ENCODE peak calls at places on chromosomes 16 and 17, in seven cellular contexts. One of them, this sample, is unnamed.

GRCh38 chr16:17339764-17340541 is 130.8 kb downstream of the XYLT1 start:
- DNase-seq in psoas muscle: no peak
- DNase-seq in naive thymus-derived CD4-positive, alpha-beta T cell: no peak
- DNase-seq in PC-3: no peak
- DNase-seq in lower lobe of right lung: no peak
- DNase-seq in K562: no peak
- DNase-seq in left lung: no peak
- DNase-seq in this sample: no peak

GRCh38 chr16:23754594-23755483 is at the start of gene CHP2:
- DNase-seq in left lung: peak; percentile 73
- DNase-seq in naive thymus-derived CD4-positive, alpha-beta T cell: no peak
- DNase-seq in PC-3: no peak
- DNase-seq in lower lobe of right lung: peak; percentile 46
- DNase-seq in psoas muscle: peak; percentile 21
- DNase-seq in K562: peak; percentile 80
- DNase-seq in this sample: peak; percentile 37

GRCh38 chr17:27663862-27664605 is 33.0 kb downstream of the LGALS9 start:
- DNase-seq in naive thymus-derived CD4-positive, alpha-beta T cell: no peak
- DNase-seq in psoas muscle: no peak
- DNase-seq in lower lobe of right lung: no peak
- DNase-seq in K562: no peak
- DNase-seq in left lung: no peak
- DNase-seq in PC-3: no peak
- DNase-seq in this sample: no peak

GRCh38 chr17:14351493-14351892 is 50.6 kb downstream of the HS3ST3B1 start:
- DNase-seq in naive thymus-derived CD4-positive, alpha-beta T cell: no peak
- DNase-seq in left lung: no peak
- DNase-seq in K562: no peak
- DNase-seq in lower lobe of right lung: no peak
- DNase-seq in psoas muscle: no peak
- DNase-seq in PC-3: no peak
- DNase-seq in this sample: no peak

GRCh38 chr16:72125635-72126428 is 32.2 kb downstream of the DHX38 start:
- DNase-seq in left lung: no peak
- DNase-seq in psoas muscle: no peak
- DNase-seq in PC-3: no peak
- DNase-seq in lower lobe of right lung: no peak
- DNase-seq in K562: peak; percentile 25
- DNase-seq in naive thymus-derived CD4-positive, alpha-beta T cell: no peak
- DNase-seq in this sample: no peak

GRCh38 chr17:61253293-61253801 is 146.3 kb upstream of the TBX2 start:
- DNase-seq in lower lobe of right lung: no peak
- DNase-seq in psoas muscle: peak; percentile 57
- DNase-seq in K562: no peak
- DNase-seq in left lung: no peak
- DNase-seq in PC-3: no peak
- DNase-seq in naive thymus-derived CD4-positive, alpha-beta T cell: no peak
- DNase-seq in this sample: no peak

GRCh38 chr16:27293343-27293742 is 20.4 kb upstream of the IL4R start:
- DNase-seq in PC-3: no peak
- DNase-seq in naive thymus-derived CD4-positive, alpha-beta T cell: no peak
- DNase-seq in K562: no peak
- DNase-seq in left lung: no peak
- DNase-seq in lower lobe of right lung: no peak
- DNase-seq in psoas muscle: no peak
- DNase-seq in this sample: no peak

GRCh38 chr17:59105852-59106462 is 723 bp downstream of the TRIM37 start:
- DNase-seq in lower lobe of right lung: peak; percentile 80
- DNase-seq in left lung: peak; percentile 90
- DNase-seq in psoas muscle: peak; percentile 64
- DNase-seq in naive thymus-derived CD4-positive, alpha-beta T cell: peak; percentile 68
- DNase-seq in PC-3: peak; percentile 72
- DNase-seq in K562: peak; percentile 45
- DNase-seq in this sample: peak; percentile 52

GRCh38 chr16:51326131-51326856 is 175.2 kb upstream of the SALL1 start:
- DNase-seq in lower lobe of right lung: no peak
- DNase-seq in psoas muscle: no peak
- DNase-seq in K562: peak; percentile 15
- DNase-seq in PC-3: no peak
- DNase-seq in left lung: no peak
- DNase-seq in naive thymus-derived CD4-positive, alpha-beta T cell: no peak
- DNase-seq in this sample: no peak

GRCh38 chr16:10992112-10992511 is 47.7 kb downstream of the CLEC16A start:
- DNase-seq in psoas muscle: no peak
- DNase-seq in left lung: no peak
- DNase-seq in lower lobe of right lung: no peak
- DNase-seq in PC-3: no peak
- DNase-seq in naive thymus-derived CD4-positive, alpha-beta T cell: no peak
- DNase-seq in K562: no peak
- DNase-seq in this sample: no peak

GRCh38 chr17:27919120-27919519 is 26.0 kb upstream of the LYRM9 start:
- DNase-seq in psoas muscle: no peak
- DNase-seq in lower lobe of right lung: no peak
- DNase-seq in left lung: no peak
- DNase-seq in naive thymus-derived CD4-positive, alpha-beta T cell: no peak
- DNase-seq in PC-3: no peak
- DNase-seq in K562: no peak
- DNase-seq in this sample: no peak

GRCh38 chr17:77798481-77798880 is 160.0 kb upstream of the TNRC6C start:
- DNase-seq in psoas muscle: no peak
- DNase-seq in left lung: no peak
- DNase-seq in PC-3: no peak
- DNase-seq in naive thymus-derived CD4-positive, alpha-beta T cell: no peak
- DNase-seq in K562: no peak
- DNase-seq in lower lobe of right lung: peak; percentile 28
- DNase-seq in this sample: no peak

GRCh38 chr16:53958481-53958880 is 254.5 kb downstream of the FTO start:
- DNase-seq in K562: no peak
- DNase-seq in psoas muscle: no peak
- DNase-seq in lower lobe of right lung: no peak
- DNase-seq in PC-3: no peak
- DNase-seq in naive thymus-derived CD4-positive, alpha-beta T cell: no peak
- DNase-seq in left lung: no peak
- DNase-seq in this sample: no peak

GRCh38 chr16:2388139-2388874 is 40.9 kb upstream of the CCNF start:
- DNase-seq in K562: no peak
- DNase-seq in lower lobe of right lung: no peak
- DNase-seq in PC-3: no peak
- DNase-seq in naive thymus-derived CD4-positive, alpha-beta T cell: no peak
- DNase-seq in psoas muscle: no peak
- DNase-seq in left lung: no peak
- DNase-seq in this sample: peak; percentile 9

GRCh38 chr16:53476867-53477266 is 26.1 kb downstream of the AKTIP start:
- DNase-seq in PC-3: no peak
- DNase-seq in left lung: no peak
- DNase-seq in K562: no peak
- DNase-seq in naive thymus-derived CD4-positive, alpha-beta T cell: no peak
- DNase-seq in lower lobe of right lung: no peak
- DNase-seq in psoas muscle: no peak
- DNase-seq in this sample: no peak

GRCh38 chr16:70529051-70529777 is 5.6 kb downstream of the SF3B3 start:
- DNase-seq in naive thymus-derived CD4-positive, alpha-beta T cell: no peak
- DNase-seq in lower lobe of right lung: no peak
- DNase-seq in psoas muscle: no peak
- DNase-seq in K562: peak; percentile 27
- DNase-seq in left lung: no peak
- DNase-seq in PC-3: peak; percentile 66
- DNase-seq in this sample: no peak

DNA sequence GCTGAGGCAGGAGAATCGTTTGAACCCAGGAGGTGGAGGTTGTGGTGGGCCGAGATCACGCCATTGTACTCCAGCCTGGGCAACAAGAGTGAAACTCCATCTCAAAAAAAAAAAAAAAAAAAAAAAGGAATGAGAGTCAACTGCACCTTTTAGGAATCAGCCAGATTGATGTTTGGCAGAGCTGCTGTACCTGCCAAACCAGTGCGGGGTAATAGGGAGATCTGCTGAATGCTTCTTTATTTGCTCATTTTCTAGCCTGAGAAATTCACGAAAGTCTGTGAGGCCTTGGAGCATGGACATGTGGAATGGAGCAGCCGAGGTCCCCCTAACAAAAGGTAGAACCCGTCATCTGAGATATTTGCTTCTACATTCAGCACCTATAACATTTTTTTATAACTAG is 18.4 kb downstream of the OGFOD1 start:
- DNase-seq in psoas muscle: no peak
- DNase-seq in left lung: no peak
- DNase-seq in lower lobe of right lung: no peak
- DNase-seq in naive thymus-derived CD4-positive, alpha-beta T cell: no peak
- DNase-seq in PC-3: peak; percentile 37
- DNase-seq in K562: no peak
- DNase-seq in this sample: no peak
- H3K36me3 ChIP-seq in psoas muscle: peaks cover 41% of the 10 kb centered on the region
- H3K36me3 ChIP-seq in left lung: peaks cover 100% of the 10 kb centered on the region
- H3K36me3 ChIP-seq in lower lobe of right lung: peaks cover 99% of the 10 kb centered on the region
- H3K36me3 ChIP-seq in naive thymus-derived CD4-positive, alpha-beta T cell: peaks cover 22% of the 10 kb centered on the region
- H3K36me3 ChIP-seq in PC-3: peaks cover 47% of the 10 kb centered on the region
- H3K36me3 ChIP-seq in K562: peaks cover 93% of the 10 kb centered on the region
- H3K36me3 ChIP-seq in this sample: peaks cover 13% of the 10 kb centered on the region

GRCh38 chr16:84482951-84483881 is 21.2 kb downstream of the MEAK7 start:
- DNase-seq in left lung: no peak
- DNase-seq in naive thymus-derived CD4-positive, alpha-beta T cell: peak; percentile 20
- DNase-seq in lower lobe of right lung: no peak
- DNase-seq in PC-3: no peak
- DNase-seq in K562: no peak
- DNase-seq in psoas muscle: no peak
- DNase-seq in this sample: no peak

GRCh38 chr16:84483882-84484565 is 20.4 kb downstream of the MEAK7 start:
- DNase-seq in naive thymus-derived CD4-positive, alpha-beta T cell: peak; percentile 17
- DNase-seq in PC-3: no peak
- DNase-seq in lower lobe of right lung: no peak
- DNase-seq in K562: no peak
- DNase-seq in left lung: no peak
- DNase-seq in psoas muscle: no peak
- DNase-seq in this sample: no peak

GRCh38 chr16:84486126-84486525 is 18.3 kb downstream of the MEAK7 start:
- DNase-seq in left lung: no peak
- DNase-seq in naive thymus-derived CD4-positive, alpha-beta T cell: peak; percentile 7
- DNase-seq in PC-3: no peak
- DNase-seq in K562: no peak
- DNase-seq in lower lobe of right lung: no peak
- DNase-seq in psoas muscle: no peak
- DNase-seq in this sample: no peak

GRCh38 chr16:84485255-84486010 is 19.0 kb downstream of the MEAK7 start:
- DNase-seq in left lung: no peak
- DNase-seq in K562: no peak
- DNase-seq in psoas muscle: no peak
- DNase-seq in naive thymus-derived CD4-positive, alpha-beta T cell: peak; percentile 13
- DNase-seq in PC-3: no peak
- DNase-seq in lower lobe of right lung: no peak
- DNase-seq in this sample: no peak

GRCh38 chr16:84484579-84485254 is 19.7 kb downstream of the MEAK7 start:
- DNase-seq in psoas muscle: peak; percentile 51
- DNase-seq in naive thymus-derived CD4-positive, alpha-beta T cell: peak; percentile 23
- DNase-seq in left lung: no peak
- DNase-seq in K562: peak; percentile 83
- DNase-seq in PC-3: peak; percentile 49
- DNase-seq in lower lobe of right lung: no peak
- DNase-seq in this sample: no peak
- H3K36me3 ChIP-seq in psoas muscle: no peaks in the 10 kb centered on the region
- H3K36me3 ChIP-seq in naive thymus-derived CD4-positive, alpha-beta T cell: no peaks in the 10 kb centered on the region
- H3K36me3 ChIP-seq in left lung: peaks cover 72% of the 10 kb centered on the region
- H3K36me3 ChIP-seq in K562: no peaks in the 10 kb centered on the region
- H3K36me3 ChIP-seq in PC-3: peaks cover 19% of the 10 kb centered on the region
- H3K36me3 ChIP-seq in lower lobe of right lung: peaks cover 90% of the 10 kb centered on the region
- H3K36me3 ChIP-seq in this sample: no peaks in the 10 kb centered on the region

GRCh38 chr16:30007378-30007895 is 3.4 kb downstream of the DOC2A start:
- DNase-seq in K562: no peak
- DNase-seq in PC-3: no peak
- DNase-seq in naive thymus-derived CD4-positive, alpha-beta T cell: no peak
- DNase-seq in psoas muscle: no peak
- DNase-seq in left lung: no peak
- DNase-seq in lower lobe of right lung: no peak
- DNase-seq in this sample: no peak
- H3K36me3 ChIP-seq in K562: peaks cover 9% of the 10 kb centered on the region
- H3K36me3 ChIP-seq in PC-3: no peaks in the 10 kb centered on the region
- H3K36me3 ChIP-seq in naive thymus-derived CD4-positive, alpha-beta T cell: no peaks in the 10 kb centered on the region
- H3K36me3 ChIP-seq in psoas muscle: no peaks in the 10 kb centered on the region
- H3K36me3 ChIP-seq in left lung: peaks cover 16% of the 10 kb centered on the region
- H3K36me3 ChIP-seq in lower lobe of right lung: peaks cover 6% of the 10 kb centered on the region
- H3K36me3 ChIP-seq in this sample: no peaks in the 10 kb centered on the region

GRCh38 chr17:16418684-16419066 is 3.3 kb downstream of the TRPV2 start:
- DNase-seq in left lung: no peak
- DNase-seq in PC-3: no peak
- DNase-seq in lower lobe of right lung: no peak
- DNase-seq in naive thymus-derived CD4-positive, alpha-beta T cell: no peak
- DNase-seq in K562: no peak
- DNase-seq in psoas muscle: no peak
- DNase-seq in this sample: no peak

GRCh38 chr17:16419929-16420271 is 4.5 kb downstream of the TRPV2 start:
- DNase-seq in left lung: no peak
- DNase-seq in naive thymus-derived CD4-positive, alpha-beta T cell: peak; percentile 62
- DNase-seq in K562: peak; percentile 59
- DNase-seq in PC-3: peak; percentile 83
- DNase-seq in lower lobe of right lung: no peak
- DNase-seq in psoas muscle: no peak
- DNase-seq in this sample: no peak

GRCh38 chr17:16419074-16419928 is 3.9 kb downstream of the TRPV2 start:
- DNase-seq in naive thymus-derived CD4-positive, alpha-beta T cell: peak; percentile 57
- DNase-seq in K562: peak; percentile 80
- DNase-seq in left lung: no peak
- DNase-seq in PC-3: peak; percentile 94
- DNase-seq in psoas muscle: no peak
- DNase-seq in lower lobe of right lung: no peak
- DNase-seq in this sample: no peak

GRCh38 chr17:16417399-16417798 is 2.0 kb downstream of the TRPV2 start:
- DNase-seq in left lung: no peak
- DNase-seq in psoas muscle: no peak
- DNase-seq in naive thymus-derived CD4-positive, alpha-beta T cell: no peak
- DNase-seq in lower lobe of right lung: no peak
- DNase-seq in K562: no peak
- DNase-seq in PC-3: no peak
- DNase-seq in this sample: no peak

GRCh38 chr17:16417896-16418683 is 2.7 kb downstream of the TRPV2 start:
- DNase-seq in lower lobe of right lung: no peak
- DNase-seq in naive thymus-derived CD4-positive, alpha-beta T cell: no peak
- DNase-seq in psoas muscle: no peak
- DNase-seq in PC-3: peak; percentile 37
- DNase-seq in left lung: no peak
- DNase-seq in K562: no peak
- DNase-seq in this sample: no peak
- H3K36me3 ChIP-seq in lower lobe of right lung: peaks cover 47% of the 10 kb centered on the region
- H3K36me3 ChIP-seq in naive thymus-derived CD4-positive, alpha-beta T cell: peaks cover 26% of the 10 kb centered on the region
- H3K36me3 ChIP-seq in psoas muscle: no peaks in the 10 kb centered on the region
- H3K36me3 ChIP-seq in PC-3: no peaks in the 10 kb centered on the region
- H3K36me3 ChIP-seq in left lung: peaks cover 59% of the 10 kb centered on the region
- H3K36me3 ChIP-seq in K562: peaks cover 42% of the 10 kb centered on the region
- H3K36me3 ChIP-seq in this sample: no peaks in the 10 kb centered on the region

This sample was measured in pancreas.